ENCODE peak calls at places on chromosomes 13 and 19, in five cellular contexts. F is transverse colon, W is ovary, K is suprapubic skin, A is GM23338. U is an unnamed sample. For H3K27me3, the result is how much of the 10 kb centered on the place peaks cover.

GRCh38 chr13:99580500-99581268 is 79.4 kb downstream of the TM9SF2 start:
- DNase-seq in F (no peak), W (no peak), K (no peak), A (no peak), U (no peak)

GRCh38 chr19:46067691-46068090 is 26.9 kb upstream of the IGFL4 start:
- DNase-seq in F (no peak), W (no peak), K (no peak), A (no peak), U (no peak)

GRCh38 chr13:40502236-40502635 is 164.2 kb downstream of the FOXO1 start:
- DNase-seq in F (no peak), W (no peak), K (no peak), A (no peak), U (no peak)

GRCh38 chr13:23753523-23753922 is 135.7 kb downstream of the MIPEP start:
- DNase-seq in F (no peak), W (no peak), K (no peak), A (peak), U (no peak)

GRCh38 chr13:109416001-109416400 is 370.4 kb downstream of the IRS2 start:
- DNase-seq in F (no peak), W (no peak), K (no peak), A (peak), U (no peak)

GRCh38 chr19:38658462-38659306 is 11.2 kb downstream of the ACTN4 start:
- DNase-seq in F (peak), W (peak), K (no peak), A (no peak), U (peak)

GRCh38 chr19:45154064-45154827 is 6.5 kb downstream of the NKPD1 start:
- DNase-seq in F (no peak), W (no peak), K (no peak), A (no peak), U (no peak)

GRCh38 chr19:57583521-57584416 is at the start of gene ZIK1:
- DNase-seq in F (peak), W (peak), K (peak), A (peak), U (peak)

DNA sequence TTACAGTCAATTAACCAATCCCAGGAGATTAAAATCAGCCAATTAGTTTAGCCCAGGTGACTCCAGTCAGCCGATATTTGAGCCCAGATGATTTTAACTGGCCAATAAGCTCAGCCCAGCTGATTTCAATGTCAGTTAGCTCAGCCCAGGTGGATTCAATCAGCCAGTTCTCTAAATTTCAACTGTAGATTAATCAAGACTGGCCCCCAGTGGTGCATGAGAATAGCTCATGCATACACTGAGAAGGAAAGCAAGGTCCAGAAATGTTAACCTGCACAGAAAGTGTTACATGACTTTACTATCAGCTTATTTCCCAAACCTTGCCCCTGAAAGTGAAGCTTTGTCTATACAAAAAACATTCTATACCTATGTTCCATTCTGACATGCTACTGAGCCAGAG is 55.4 kb upstream of the ZNF724 start:
- DNase-seq in F (no peak), W (no peak), K (no peak), A (peak), U (no peak)
- TF ChIP-seq CTCF in F (no peak), W (no peak), K (no peak), A (peak), U (no peak)

GRCh38 chr19:41452584-41453275 is 9.8 kb downstream of the ERICH4 start:
- DNase-seq in F (no peak), W (no peak), K (no peak), A (no peak), U (no peak)

GRCh38 chr19:41457241-41457640 is 14.3 kb downstream of the ERICH4 start:
- DNase-seq in F (no peak), W (no peak), K (no peak), A (no peak), U (no peak)

GRCh38 chr19:41456342-41456918 is 13.5 kb downstream of the ERICH4 start:
- DNase-seq in F (no peak), W (no peak), K (no peak), A (no peak), U (no peak)
- H3K27me3 ChIP-seq in F (under half), W (under half), K (under half), A (under half), U (half or more)

DNA sequence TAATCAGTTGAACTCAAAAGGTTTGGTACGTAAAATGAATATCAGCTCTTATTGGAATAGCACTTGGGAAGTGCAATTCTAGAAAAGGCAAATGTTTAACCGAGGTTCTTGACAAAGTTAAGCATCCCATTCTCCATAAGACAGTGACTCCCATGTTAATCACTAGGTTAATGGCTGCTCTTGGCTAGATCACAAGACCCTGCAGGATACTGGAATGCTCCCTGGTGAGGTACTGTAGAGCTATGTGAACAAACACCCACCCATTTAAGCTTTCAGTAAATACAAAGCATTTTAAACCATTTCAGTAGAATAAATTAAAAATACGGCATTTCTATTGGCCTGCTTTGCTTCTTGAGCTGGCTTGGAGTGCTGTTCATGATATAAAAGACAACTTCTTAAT is 56.5 kb downstream of the TDRD3 start:
- DNase-seq in F (no peak), W (no peak), K (no peak), A (peak), U (peak)
- H3K4me3 ChIP-seq in F (no peak), W (no peak), K (no peak), A (no peak), U (no peak)

GRCh38 chr19:4010808-4011110 is 3.2 kb downstream of the PIAS4 start:
- DNase-seq in F (no peak), W (no peak), K (no peak), A (no peak), U (no peak)

GRCh38 chr19:4007836-4008539 is 452 bp downstream of the PIAS4 start:
- DNase-seq in F (peak), W (peak), K (peak), A (peak), U (peak)

GRCh38 chr19:4012092-4012974 is 4.8 kb downstream of the PIAS4 start:
- DNase-seq in F (peak), W (no peak), K (no peak), A (no peak), U (no peak)

GRCh38 chr19:4009990-4010807 is 2.7 kb downstream of the PIAS4 start:
- DNase-seq in F (no peak), W (peak), K (peak), A (no peak), U (no peak)

GRCh38 chr19:4007021-4007835 is at the start of gene PIAS4:
- DNase-seq in F (peak), W (peak), K (peak), A (peak), U (peak)
- TF ChIP-seq CTCF in F (no peak), W (no peak), K (no peak), A (no peak), U (no peak)

GRCh38 chr19:51473009-51473707 is 5.2 kb upstream of the CEACAM18 start:
- DNase-seq in F (peak), W (peak), K (peak), A (peak), U (peak)
- H3K27me3 ChIP-seq in F (under half), W (under half), K (under half), A (under half), U (half or more)

GRCh38 chr13:51814825-51815650 is 11.1 kb upstream of the DHRS12 start:
- DNase-seq in F (peak), W (peak), K (no peak), A (peak), U (peak)
- H3K4me3 ChIP-seq in F (no peak), W (no peak), K (peak), A (no peak), U (no peak)

DNA sequence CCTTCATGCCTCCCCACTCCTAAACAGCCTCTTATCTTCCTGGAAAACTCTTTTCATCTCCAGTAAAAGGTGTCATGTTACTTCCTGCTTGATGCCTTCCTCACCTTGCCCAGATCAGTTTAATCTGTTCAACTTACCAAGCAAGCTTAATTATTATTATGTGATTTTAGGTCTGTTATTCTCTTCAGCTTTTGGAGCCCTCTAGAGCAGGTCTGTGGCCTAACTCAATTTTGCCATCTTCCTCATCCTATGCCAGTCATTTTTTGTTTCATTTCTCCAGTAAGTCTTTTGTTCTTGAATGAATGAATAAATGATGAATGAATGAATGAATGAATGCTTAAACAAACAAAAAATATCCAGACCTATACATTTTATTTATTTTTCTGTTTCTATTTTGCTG is 528.3 kb downstream of the DCT start:
- DNase-seq in F (no peak), W (no peak), K (no peak), A (peak), U (peak)
- TF ChIP-seq CTCF in F (no peak), W (no peak), K (no peak), A (peak), U (peak)